ENCODE peak calls at places on chromosomes 4 and X, in nine cellular contexts. F is GM23338, Q is neural progenitor cell, C is hepatocyte, Z is GM23248, H is HCT116, B is PC-3, X is SK-N-SH, D is MM.1S. N is an unnamed sample.

GRCh38 chr4:40916880-40917279 is 167.1 kb downstream of the NSUN7 start:
- DNase-seq in F (peak; percentile 79), Q (peak; percentile 44), C (peak; percentile 28), Z (peak; percentile 57), H (peak; percentile 37), B (peak; percentile 23), X (no peak), D (peak; percentile 33), N (peak; percentile 41)

GRCh38 chrX:120358687-120359086 is 3.2 kb upstream of the ATP1B4 start:
- DNase-seq in F (no peak), Q (peak; percentile 2), C (no peak), Z (peak; percentile 88), H (no peak), B (peak; percentile 38), X (no peak), D (no peak), N (no peak)

GRCh38 chrX:16797358-16797757 is 11.1 kb downstream of the TXLNG start:
- DNase-seq in F (no peak), Q (no peak), C (no peak), Z (peak; percentile 68), H (no peak), B (no peak), X (no peak), D (no peak), N (no peak)

GRCh38 chr4:2689825-2690700 is 66.1 kb downstream of the TNIP2 start:
- DNase-seq in F (no peak), Q (no peak), C (no peak), Z (no peak), H (no peak), B (no peak), X (no peak), D (no peak), N (peak; percentile 67)

GRCh38 chr4:106898621-106899230 is 137.4 kb downstream of the DKK2 start:
- DNase-seq in F (peak; percentile 85), Q (peak; percentile 82), C (peak; percentile 84), Z (peak; percentile 84), H (peak; percentile 51), B (peak; percentile 68), X (peak; percentile 33), D (peak; percentile 51), N (peak; percentile 51)

GRCh38 chr4:13262816-13263215 is 221.3 kb downstream of the RAB28 start:
- DNase-seq in F (no peak), Q (no peak), C (no peak), Z (no peak), H (no peak), B (peak; percentile 22), X (no peak), D (no peak), N (no peak)

GRCh38 chrX:119240356-119240755 is 4.3 kb downstream of the PGRMC1 start:
- DNase-seq in F (no peak), Q (no peak), C (no peak), Z (peak; percentile 88), H (no peak), B (peak; percentile 13), X (no peak), D (no peak), N (no peak)

GRCh38 chrX:43663173-43663572 is 7.1 kb downstream of the MAOA start:
- DNase-seq in F (no peak), Q (no peak), C (no peak), Z (no peak), H (no peak), B (no peak), X (no peak), D (no peak), N (no peak)

GRCh38 chr4:149751174-149751573 is 64.5 kb downstream of the IQCM start:
- DNase-seq in F (no peak), Q (no peak), C (no peak), Z (peak; percentile 20), H (no peak), B (no peak), X (no peak), D (no peak), N (no peak)

GRCh38 chr4:41976775-41977516 is 4.6 kb upstream of the DCAF4L1 start:
- DNase-seq in F (no peak), Q (no peak), C (no peak), Z (no peak), H (no peak), B (no peak), X (no peak), D (no peak), N (no peak)

GRCh38 chrX:46325312-46325877 is 219.8 kb downstream of the ZNF674 start:
- DNase-seq in F (peak; percentile 58), Q (peak; percentile 20), C (peak; percentile 44), Z (peak; percentile 77), H (peak; percentile 86), B (peak; percentile 96), X (no peak), D (no peak), N (no peak)

GRCh38 chrX:49761481-49761880 is 65.7 kb upstream of the PAGE1 start:
- DNase-seq in F (peak; percentile 37), Q (peak; percentile 24), C (peak; percentile 31), Z (peak; percentile 34), H (no peak), B (peak; percentile 27), X (no peak), D (peak; percentile 20), N (peak; percentile 7)

GRCh38 chr4:10492486-10492885 is 35.3 kb upstream of the ZNF518B start:
- DNase-seq in F (no peak), Q (no peak), C (no peak), Z (no peak), H (no peak), B (no peak), X (no peak), D (no peak), N (no peak)

GRCh38 chr4:39467470-39467869 is 8.6 kb downstream of the LIAS start:
- DNase-seq in F (no peak), Q (no peak), C (no peak), Z (no peak), H (no peak), B (no peak), X (no peak), D (no peak), N (no peak)

GRCh38 chr4:39466747-39467146 is 7.9 kb downstream of the LIAS start:
- DNase-seq in F (no peak), Q (no peak), C (no peak), Z (peak; percentile 33), H (no peak), B (peak; percentile 52), X (no peak), D (no peak), N (no peak)

GRCh38 chr4:39470402-39470801 is 11.5 kb downstream of the LIAS start:
- DNase-seq in F (no peak), Q (no peak), C (no peak), Z (no peak), H (no peak), B (no peak), X (no peak), D (no peak), N (no peak)

GRCh38 chr4:39472396-39472795 is 13.5 kb downstream of the LIAS start:
- DNase-seq in F (no peak), Q (no peak), C (no peak), Z (peak; percentile 48), H (no peak), B (no peak), X (no peak), D (no peak), N (no peak)

DNA sequence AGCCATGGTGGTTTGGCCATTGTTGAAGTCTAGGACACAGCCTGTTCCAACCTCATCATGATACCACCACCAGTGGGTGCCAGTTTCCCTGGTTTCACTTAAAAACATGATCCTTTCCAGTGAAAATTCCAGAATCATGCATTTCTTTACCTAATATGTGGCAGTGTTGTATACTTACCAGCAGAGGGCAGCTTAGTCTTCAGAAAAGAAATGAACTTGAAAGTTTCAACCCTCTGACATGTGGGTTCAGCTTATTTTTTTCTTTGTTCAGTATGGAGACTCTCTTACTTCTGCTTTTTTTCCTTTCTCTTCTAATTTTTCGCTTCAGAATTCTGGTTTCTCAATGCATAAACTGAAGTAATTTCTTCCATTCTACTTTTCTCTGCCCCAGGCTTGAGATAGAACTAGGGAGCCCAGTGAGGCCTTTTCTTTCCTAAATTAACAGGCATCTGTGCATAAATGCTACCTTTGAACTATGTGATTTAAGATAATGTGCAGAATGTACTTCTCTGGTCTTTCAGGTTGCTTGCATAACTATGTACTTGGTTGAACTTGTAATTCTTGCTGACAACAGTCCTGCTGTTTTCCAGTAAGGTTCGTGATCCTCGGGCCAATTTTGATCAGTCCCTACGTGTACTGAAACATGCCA is 10.7 kb downstream of the LIAS start:
- DNase-seq in F (peak; percentile 90), Q (peak; percentile 76), C (peak; percentile 88), Z (peak; percentile 92), H (peak; percentile 86), B (peak; percentile 85), X (peak; percentile 62), D (peak; percentile 76), N (peak; percentile 80)
- TF ChIP-seq EZH2phosphoT487 in F (no peak), Q (no peak), C (no peak), Z (no peak), H (no peak), B (no peak), X (no peak), D (no peak), N (no peak)

GRCh38 chr4:88275949-88276515 is 8.3 kb downstream of the PPM1K start:
- DNase-seq in F (no peak), Q (no peak), C (no peak), Z (no peak), H (no peak), B (peak; percentile 11), X (no peak), D (no peak), N (no peak)
- H3K4me1 ChIP-seq in F (no peaks in the 10 kb centered on the region), Q (no peaks in the 10 kb centered on the region), C (no peaks in the 10 kb centered on the region), Z (no peaks in the 10 kb centered on the region), H (no peaks in the 10 kb centered on the region), B (peaks cover 16% of the 10 kb centered on the region), X (no peaks in the 10 kb centered on the region), D (peaks cover 16% of the 10 kb centered on the region), N (peaks cover 68% of the 10 kb centered on the region)

GRCh38 chrX:105331244-105331643 is 110.8 kb upstream of the TEX13A start:
- DNase-seq in F (no peak), Q (no peak), C (no peak), Z (no peak), H (no peak), B (peak; percentile 85), X (no peak), D (no peak), N (no peak)
- TF ChIP-seq EZH2phosphoT487 in F (no peak), Q (no peak), C (no peak), Z (no peak), H (no peak), B (no peak), X (no peak), D (no peak), N (no peak)

DNA sequence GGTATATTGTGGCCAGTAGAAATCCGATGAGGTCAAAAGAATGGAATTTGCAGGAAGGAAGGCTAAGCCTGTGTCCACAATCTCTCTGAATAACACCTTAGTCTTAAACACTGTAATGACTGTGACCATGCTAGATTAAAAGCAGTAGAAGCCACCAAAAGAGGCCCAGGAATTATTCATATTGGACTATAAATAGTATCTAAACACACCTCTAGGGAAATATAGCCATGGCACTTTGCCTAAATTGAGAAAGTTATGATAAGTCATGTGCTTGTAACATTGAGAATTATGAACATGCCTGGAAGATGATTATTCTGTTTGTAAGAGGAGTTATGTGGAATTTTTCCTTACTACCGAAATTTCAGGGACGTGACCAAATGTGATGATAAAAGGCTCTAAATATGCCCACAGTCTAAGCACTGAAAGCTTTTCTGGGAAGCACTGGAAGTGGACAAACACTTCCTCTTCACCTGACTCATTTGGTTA is 298.5 kb downstream of the KCTD8 start:
- DNase-seq in F (no peak), Q (no peak), C (peak; percentile 29), Z (no peak), H (no peak), B (peak; percentile 87), X (no peak), D (no peak), N (no peak)
- H3K4me1 ChIP-seq in F (peaks cover 12% of the 10 kb centered on the region), Q (peaks cover 10% of the 10 kb centered on the region), C (no peaks in the 10 kb centered on the region), Z (no peaks in the 10 kb centered on the region), H (no peaks in the 10 kb centered on the region), B (peaks cover 50% of the 10 kb centered on the region), X (no peaks in the 10 kb centered on the region), D (no peaks in the 10 kb centered on the region), N (no peaks in the 10 kb centered on the region)